ENCODE peak calls at places on chromosomes 6 and 20, in four cellular contexts. K is brain microvascular endothelial cell; Z is CD8-positive, alpha-beta memory T cell; Q is prostate gland. G is an unnamed sample.
A peak's percentile ranks its signal among the peaks of the same experiment; 100 is the strongest.

GRCh38 chr20:18737140-18737539 is 76.4 kb upstream of the SCP2D1 start:
- DNase-seq in K (no peak), Z (no peak), Q (no peak), G (no peak)

GRCh38 chr6:51855310-51856082 is 231.9 kb downstream of the PKHD1 start:
- DNase-seq in K (peak; percentile 49), Z (no peak), Q (peak; percentile 36), G (no peak)

GRCh38 chr6:131924881-131925474 is 26.2 kb downstream of the CCN2 start:
- DNase-seq in K (peak; percentile 36), Z (no peak), Q (no peak), G (no peak)

GRCh38 chr6:144582939-144583613 is 297.9 kb downstream of the UTRN start:
- DNase-seq in K (no peak), Z (peak; percentile 61), Q (peak; percentile 12), G (peak; percentile 8)

GRCh38 chr6:27836783-27837635 is 75.2 kb downstream of the OR2B2 start:
- DNase-seq in K (peak; percentile 85), Z (peak; percentile 74), Q (peak; percentile 73), G (peak; percentile 25)

GRCh38 chr6:26611599-26611998 is 14.8 kb downstream of the ABT1 start:
- DNase-seq in K (no peak), Z (no peak), Q (no peak), G (no peak)

GRCh38 chr20:2421247-2421646 is 40.5 kb downstream of the TGM6 start:
- DNase-seq in K (no peak), Z (no peak), Q (no peak), G (no peak)

GRCh38 chr6:111844921-111845320 is 28.3 kb downstream of the FYN start:
- DNase-seq in K (no peak), Z (no peak), Q (no peak), G (no peak)

GRCh38 chr6:35566794-35567193 is 54.1 kb upstream of the TULP1 start:
- DNase-seq in K (no peak), Z (no peak), Q (no peak), G (no peak)

GRCh38 chr6:44740566-44741120 is 353.1 kb downstream of the CDC5L start:
- DNase-seq in K (no peak), Z (no peak), Q (no peak), G (no peak)

GRCh38 chr6:48505621-48506020 is 394.6 kb upstream of the PTCHD4 start:
- DNase-seq in K (no peak), Z (no peak), Q (no peak), G (no peak)

GRCh38 chr20:19022118-19022575 is 190.3 kb upstream of the SLC24A3 start:
- DNase-seq in K (no peak), Z (no peak), Q (no peak), G (no peak)

GRCh38 chr6:73879466-73879865 is 183.5 kb downstream of the CD109 start:
- DNase-seq in K (no peak), Z (no peak), Q (no peak), G (no peak)

GRCh38 chr20:43744121-43744520 is 17.3 kb upstream of the GTSF1L start:
- DNase-seq in K (no peak), Z (no peak), Q (no peak), G (no peak)

GRCh38 chr20:24729896-24730605 is 219.0 kb upstream of the CST7 start:
- DNase-seq in K (no peak), Z (no peak), Q (no peak), G (no peak)

GRCh38 chr6:148525453-148525852 is 182.8 kb downstream of the SASH1 start:
- DNase-seq in K (peak; percentile 95), Z (no peak), Q (no peak), G (no peak)

GRCh38 chr20:45235995-45236394 is 14.8 kb downstream of the SEMG2 start:
- DNase-seq in K (no peak), Z (no peak), Q (no peak), G (no peak)

GRCh38 chr6:119917186-119917585 is 567.6 kb upstream of the MAN1A1 start:
- DNase-seq in K (no peak), Z (no peak), Q (no peak), G (no peak)

GRCh38 chr6:109050012-109050411 is 44.6 kb downstream of the SESN1 start:
- DNase-seq in K (no peak), Z (no peak), Q (peak; percentile 39), G (no peak)

GRCh38 chr20:18669241-18670019 is 81.6 kb downstream of the DTD1 start:
- DNase-seq in K (peak; percentile 15), Z (no peak), Q (no peak), G (no peak)

GRCh38 chr6:3873051-3873450 is 23.9 kb downstream of the FAM50B start:
- DNase-seq in K (no peak), Z (no peak), Q (no peak), G (no peak)

GRCh38 chr20:22579119-22579427 is 5.3 kb downstream of the FOXA2 start:
- DNase-seq in K (no peak), Z (no peak), Q (no peak), G (no peak)
- H3K27me3 ChIP-seq in K (peaks cover 74% of the 10 kb centered on the region), Z (no peaks in the 10 kb centered on the region), Q (peaks cover 45% of the 10 kb centered on the region), G (peaks cover 11% of the 10 kb centered on the region)

DNA sequence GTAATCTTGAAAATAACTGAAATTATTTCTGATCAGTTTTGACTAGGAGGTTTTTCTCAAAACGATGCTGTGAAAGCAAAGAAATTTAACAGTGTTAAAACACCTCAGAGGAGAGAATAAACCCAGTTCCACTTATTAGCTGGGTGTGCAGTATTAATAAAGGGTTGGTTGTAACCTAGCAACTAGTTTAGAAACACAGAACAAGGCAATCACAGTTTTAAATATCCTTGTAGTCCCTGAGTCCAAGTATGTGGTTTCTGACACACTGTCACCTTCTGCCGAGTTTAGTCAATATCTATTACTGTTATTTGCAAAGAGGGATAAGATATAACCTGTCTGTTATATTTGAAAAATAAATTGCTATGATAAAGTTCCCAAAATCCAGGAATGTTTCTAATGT is 70.2 kb upstream of the INSM1 start:
- DNase-seq in K (no peak), Z (no peak), Q (no peak), G (no peak)
- H3K27me3 ChIP-seq in K (no peaks in the 10 kb centered on the region), Z (no peaks in the 10 kb centered on the region), Q (no peaks in the 10 kb centered on the region), G (no peaks in the 10 kb centered on the region)

GRCh38 chr20:56831795-56832194 is 202.7 kb downstream of the TFAP2C start:
- DNase-seq in K (no peak), Z (no peak), Q (no peak), G (no peak)

GRCh38 chr20:56827763-56828162 is 198.7 kb downstream of the TFAP2C start:
- DNase-seq in K (no peak), Z (no peak), Q (no peak), G (no peak)

GRCh38 chr20:56828402-56828801 is 199.3 kb downstream of the TFAP2C start:
- DNase-seq in K (no peak), Z (no peak), Q (no peak), G (no peak)

GRCh38 chr20:56826971-56827645 is 198.0 kb downstream of the TFAP2C start:
- DNase-seq in K (peak; percentile 12), Z (no peak), Q (peak; percentile 30), G (no peak)

DNA sequence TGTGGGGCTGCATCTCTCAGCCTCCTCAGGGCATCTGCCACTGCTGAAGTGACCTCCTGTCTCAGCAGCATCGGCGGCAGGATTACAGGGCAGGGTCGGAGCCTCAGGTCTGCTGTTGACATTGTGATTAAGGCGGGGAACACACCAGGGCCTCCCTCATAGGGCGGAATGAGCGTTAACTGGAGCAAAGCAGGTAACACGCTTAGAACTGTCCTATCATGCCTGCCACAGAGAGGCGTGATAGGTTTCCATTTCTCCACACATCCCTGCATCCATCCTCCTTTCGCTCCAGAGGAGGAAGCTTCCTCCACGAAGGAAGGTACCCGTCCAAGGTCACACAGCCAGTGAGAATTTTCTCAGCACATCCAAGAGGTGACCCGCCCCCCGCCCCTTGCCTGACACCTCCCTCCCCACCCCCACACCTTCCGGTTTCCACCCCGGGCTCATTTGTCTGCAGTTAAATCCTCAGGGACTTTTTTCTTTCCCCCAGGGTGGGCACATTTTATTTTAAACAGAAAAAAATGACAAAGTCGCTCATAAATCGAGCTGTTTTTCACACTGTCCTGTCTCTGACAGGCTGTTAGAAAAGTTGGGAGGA is 200.8 kb downstream of the TFAP2C start:
- DNase-seq in K (no peak), Z (no peak), Q (no peak), G (no peak)
- H3K27me3 ChIP-seq in K (peaks cover 25% of the 10 kb centered on the region), Z (no peaks in the 10 kb centered on the region), Q (no peaks in the 10 kb centered on the region), G (no peaks in the 10 kb centered on the region)

GRCh38 chr6:159109391-159109790 is 59.8 kb upstream of the FNDC1 start:
- DNase-seq in K (no peak), Z (no peak), Q (no peak), G (no peak)
- H3K27me3 ChIP-seq in K (no peaks in the 10 kb centered on the region), Z (no peaks in the 10 kb centered on the region), Q (no peaks in the 10 kb centered on the region), G (no peaks in the 10 kb centered on the region)

GRCh38 chr6:13927203-13927602 is 2.5 kb downstream of the RNF182 start:
- DNase-seq in K (no peak), Z (no peak), Q (no peak), G (no peak)
- H3K27me3 ChIP-seq in K (no peaks in the 10 kb centered on the region), Z (peaks cover 40% of the 10 kb centered on the region), Q (peaks cover 6% of the 10 kb centered on the region), G (peaks cover 46% of the 10 kb centered on the region)

DNA sequence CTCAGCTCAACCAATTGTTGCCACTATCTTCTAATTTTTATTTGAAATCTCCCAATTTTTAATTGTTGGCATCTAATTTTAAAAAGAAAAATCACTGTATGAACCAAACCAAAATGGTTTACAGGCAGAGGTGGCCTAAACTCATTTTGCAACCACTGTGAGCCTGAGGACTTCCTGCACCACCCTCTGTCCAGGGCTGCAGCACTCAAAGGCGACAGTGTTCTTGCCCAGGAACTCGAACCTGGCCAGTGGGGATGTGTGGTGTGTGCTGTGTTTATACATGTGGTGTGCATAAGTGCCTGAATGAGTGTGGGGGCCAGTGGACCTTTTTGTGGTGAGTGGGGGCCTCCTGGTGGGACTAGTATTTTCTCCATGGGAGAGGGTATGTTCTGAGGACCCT is 24.4 kb upstream of the SLC22A7 start:
- DNase-seq in K (no peak), Z (no peak), Q (no peak), G (no peak)
- H3K27me3 ChIP-seq in K (peaks cover 46% of the 10 kb centered on the region), Z (peaks cover 18% of the 10 kb centered on the region), Q (peaks cover 4% of the 10 kb centered on the region), G (peaks cover 7% of the 10 kb centered on the region)

G was measured in effector memory CD4-positive, alpha-beta T cell.